ENCODE peak calls at places on chromosome 17, in four cellular contexts. J, V, T and M are unnamed samples.

GRCh38 chr17:48048321-48049140 is at the start of gene NFE2L1:
- DNase-seq in J (peak; percentile 90), V (peak; percentile 86), T (peak; percentile 84), M (peak; percentile 53)

GRCh38 chr17:63399856-63400255 is 46.2 kb downstream of the CYB561 start:
- DNase-seq in J (peak; percentile 56), V (no peak), T (no peak), M (no peak)

GRCh38 chr17:48577330-48577945 is 712 bp downstream of the HOXB4 start:
- DNase-seq in J (no peak), V (no peak), T (no peak), M (no peak)

GRCh38 chr17:35315971-35316370 is 57.5 kb downstream of the SLFN11 start:
- DNase-seq in J (no peak), V (no peak), T (no peak), M (no peak)

GRCh38 chr17:18985475-18985874 is 19.1 kb downstream of the FAM83G start:
- DNase-seq in J (no peak), V (no peak), T (no peak), M (no peak)

GRCh38 chr17:48539177-48539576 is 5.7 kb downstream of the HOXB2 start:
- DNase-seq in J (peak; percentile 98), V (no peak), T (no peak), M (peak; percentile 70)

GRCh38 chr17:79960788-79961522 is 74.7 kb downstream of the TBC1D16 start:
- DNase-seq in J (peak; percentile 26), V (no peak), T (no peak), M (no peak)

GRCh38 chr17:31609331-31609730 is 217.9 kb downstream of the RAB11FIP4 start:
- DNase-seq in J (peak; percentile 36), V (no peak), T (no peak), M (no peak)

GRCh38 chr17:8176197-8176940 is at the start of gene TMEM107:
- DNase-seq in J (peak; percentile 75), V (peak; percentile 87), T (no peak), M (no peak)

GRCh38 chr17:78735832-78736525 is 46.1 kb downstream of the CYTH1 start:
- DNase-seq in J (peak; percentile 44), V (no peak), T (no peak), M (no peak)

GRCh38 chr17:75587718-75588545 is at the start of gene MYO15B:
- DNase-seq in J (no peak), V (no peak), T (no peak), M (no peak)

GRCh38 chr17:57954421-57955182 is 610 bp downstream of the CUEDC1 start:
- DNase-seq in J (peak; percentile 42), V (peak; percentile 70), T (no peak), M (no peak)

GRCh38 chr17:43905985-43906852 is 1.1 kb downstream of the MPP2 start:
- DNase-seq in J (peak; percentile 65), V (peak; percentile 70), T (peak; percentile 28), M (no peak)

GRCh38 chr17:18033442-18034099 is 5.4 kb downstream of the ATPAF2 start:
- DNase-seq in J (peak; percentile 80), V (no peak), T (peak; percentile 66), M (peak; percentile 49)

GRCh38 chr17:73198201-73198929 is 5.5 kb downstream of the COG1 start:
- DNase-seq in J (no peak), V (no peak), T (no peak), M (no peak)

GRCh38 chr17:3433741-3434140 is at the start of gene OR1E2:
- DNase-seq in J (no peak), V (no peak), T (no peak), M (no peak)

GRCh38 chr17:41496803-41497484 is 7.2 kb upstream of the KRT36 start:
- DNase-seq in J (peak; percentile 84), V (peak; percentile 86), T (peak; percentile 51), M (peak; percentile 37)
- TF ChIP-seq CTCF in J (peak; percentile 57), V (peak; percentile 74), T (peak; percentile 88), M (peak; percentile 96)

GRCh38 chr17:81034168-81034777 is 678 bp upstream of the BAIAP2 start:
- DNase-seq in J (no peak), V (no peak), T (no peak), M (no peak)
- H3K4me3 ChIP-seq in J (peak overlapping the region; percentile 77), V (peak overlapping the region; percentile 68), T (peak overlapping the region; percentile 61), M (peak overlapping the region; percentile 73)

GRCh38 chr17:76816590-76817135 is 51.5 kb upstream of the MGAT5B start:
- DNase-seq in J (peak; percentile 35), V (no peak), T (no peak), M (no peak)
- TF ChIP-seq CTCF in J (peak; percentile 68), V (peak; percentile 15), T (peak; percentile 82), M (peak; percentile 74)

GRCh38 chr17:67180275-67180674 is 64.7 kb downstream of the HELZ start:
- DNase-seq in J (no peak), V (no peak), T (peak; percentile 10), M (no peak)

GRCh38 chr17:67178555-67178954 is 66.4 kb downstream of the HELZ start:
- DNase-seq in J (no peak), V (no peak), T (no peak), M (no peak)

GRCh38 chr17:67177732-67178131 is 67.3 kb downstream of the HELZ start:
- DNase-seq in J (no peak), V (no peak), T (no peak), M (no peak)

GRCh38 chr17:67183531-67183930 is 61.5 kb downstream of the HELZ start:
- DNase-seq in J (peak; percentile 13), V (no peak), T (no peak), M (no peak)

DNA sequence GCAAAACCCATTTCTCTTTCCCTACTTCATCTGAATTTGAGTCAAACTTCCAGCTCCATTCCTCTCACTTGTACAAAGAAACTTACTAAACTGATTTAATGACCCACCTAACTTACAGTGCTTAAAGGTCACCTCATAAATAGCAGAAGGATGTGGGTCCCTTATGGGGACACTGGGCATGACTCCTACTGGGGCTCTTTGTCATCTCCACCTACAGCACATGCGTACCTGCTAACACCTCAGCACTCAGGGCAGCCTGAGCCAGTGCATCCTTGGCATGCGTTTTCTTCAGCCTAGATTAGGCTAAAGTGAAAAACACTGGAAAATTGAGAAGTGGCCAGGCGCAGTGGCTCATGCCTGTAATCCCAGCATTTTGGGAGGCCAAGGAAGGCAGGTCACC is 63.2 kb downstream of the HELZ start:
- DNase-seq in J (no peak), V (no peak), T (no peak), M (no peak)
- H3K4me3 ChIP-seq in J (no peak overlapping the region), V (no peak overlapping the region), T (no peak overlapping the region), M (no peak overlapping the region)

DNA sequence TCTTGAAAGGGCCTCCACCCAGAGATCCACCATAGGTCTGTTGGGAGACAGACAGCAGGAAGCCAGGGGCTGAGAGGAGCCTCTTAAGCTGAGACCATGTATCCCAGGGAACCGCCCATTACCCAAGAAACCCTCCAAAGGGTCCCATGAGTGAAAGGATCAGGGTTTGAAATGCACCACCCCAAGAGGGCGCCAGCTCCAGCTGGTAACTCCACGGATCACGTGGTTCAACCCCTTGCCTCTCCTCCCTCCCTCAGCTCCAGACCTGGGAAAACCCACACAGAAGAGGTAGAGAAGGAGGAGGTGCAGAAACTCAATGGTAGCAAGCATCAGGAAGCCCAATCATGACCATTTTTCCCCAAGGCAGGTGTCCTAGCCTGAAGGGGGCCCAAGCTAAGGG is 148.7 kb downstream of the AIPL1 start:
- DNase-seq in J (no peak), V (no peak), T (no peak), M (no peak)
- TF ChIP-seq CTCF in J (no peak), V (no peak), T (peak; percentile 5), M (no peak)

GRCh38 chr17:671076-671762 is 43.4 kb downstream of the VPS53 start:
- DNase-seq in J (no peak), V (no peak), T (no peak), M (no peak)

GRCh38 chr17:670286-670685 is 44.4 kb downstream of the VPS53 start:
- DNase-seq in J (no peak), V (no peak), T (no peak), M (no peak)

GRCh38 chr17:676965-677364 is 37.7 kb downstream of the VPS53 start:
- DNase-seq in J (no peak), V (no peak), T (no peak), M (no peak)

GRCh38 chr17:676060-676745 is 38.4 kb downstream of the VPS53 start:
- DNase-seq in J (peak; percentile 85), V (no peak), T (no peak), M (no peak)

GRCh38 chr17:673200-673681 is 41.4 kb downstream of the VPS53 start:
- DNase-seq in J (peak; percentile 83), V (no peak), T (no peak), M (no peak)
- H3K4me3 ChIP-seq in J (no peak overlapping the region), V (no peak overlapping the region), T (no peak overlapping the region), M (no peak overlapping the region)

GRCh38 chr17:81700353-81701287 is 2.5 kb upstream of the MRPL12 start:
- DNase-seq in J (no peak), V (no peak), T (no peak), M (no peak)

GRCh38 chr17:81701288-81702071 is 1.7 kb upstream of the MRPL12 start:
- DNase-seq in J (no peak), V (no peak), T (no peak), M (no peak)

GRCh38 chr17:81705518-81706231 is 2.5 kb downstream of the MRPL12 start:
- DNase-seq in J (no peak), V (no peak), T (no peak), M (no peak)

GRCh38 chr17:81703747-81704654 is 834 bp downstream of the MRPL12 start:
- DNase-seq in J (no peak), V (no peak), T (no peak), M (no peak)

GRCh38 chr17:81702934-81703746 is at the start of gene MRPL12:
- DNase-seq in J (peak; percentile 87), V (peak; percentile 92), T (no peak), M (peak; percentile 33)
- TF ChIP-seq CTCF in J (no peak), V (peak; percentile 38), T (peak; percentile 25), M (peak; percentile 12)